ENCODE peak calls at places on chromosome 13, in five cellular contexts. K, U, E, V and T are unnamed samples.

GRCh38 chr13:83839158-83839557 is 43.1 kb downstream of the SLITRK1 start:
- DNase-seq in E (no peak), K (no peak), U (no peak), V (no peak), T (no peak)

GRCh38 chr13:98778749-98779148 is 26.3 kb upstream of the SLC15A1 start:
- DNase-seq in K (no peak), V (no peak), E (no peak), U (no peak), T (no peak)

GRCh38 chr13:100951031-100951430 is 276.4 kb upstream of the TMTC4 start:
- DNase-seq in U (no peak), E (no peak), V (no peak), K (no peak), T (no peak)

GRCh38 chr13:39263033-39263432 is 224.8 kb downstream of the NHLRC3 start:
- DNase-seq in U (no peak), V (peak; percentile 38), K (peak; percentile 23), E (peak; percentile 23), T (peak; percentile 17)

GRCh38 chr13:42102961-42103688 is 54.7 kb downstream of the DGKH start:
- DNase-seq in U (no peak), V (no peak), E (no peak), K (peak; percentile 57), T (no peak)

GRCh38 chr13:53198017-53198416 is 169.4 kb downstream of the OLFM4 start:
- DNase-seq in E (no peak), K (no peak), V (no peak), U (no peak), T (no peak)

GRCh38 chr13:69008503-69008902 is 1099.1 kb upstream of the ATXN8OS start:
- DNase-seq in V (no peak), U (no peak), K (no peak), E (no peak), T (no peak)

GRCh38 chr13:42107006-42107405 is 58.6 kb downstream of the DGKH start:
- DNase-seq in K (no peak), V (no peak), U (no peak), E (no peak), T (no peak)

GRCh38 chr13:75581874-75582640 is 32.5 kb downstream of the UCHL3 start:
- DNase-seq in E (no peak), V (no peak), U (no peak), K (peak; percentile 18), T (no peak)

GRCh38 chr13:98233127-98233526 is 56.1 kb upstream of the RNF113B start:
- DNase-seq in K (no peak), V (no peak), U (no peak), E (no peak), T (no peak)

GRCh38 chr13:113115363-113116205 is 7.0 kb upstream of the F10 start:
- DNase-seq in U (no peak), V (no peak), K (no peak), E (no peak), T (no peak)

GRCh38 chr13:109904218-109904617 is 117.8 kb upstream of the IRS2 start:
- DNase-seq in U (no peak), E (no peak), K (no peak), V (peak; percentile 18), T (no peak)

GRCh38 chr13:106998664-106999063 is 430.7 kb upstream of the ARGLU1 start:
- DNase-seq in E (no peak), K (no peak), V (no peak), U (no peak), T (no peak)

GRCh38 chr13:104799152-104799551 is 1732.9 kb upstream of the SLC10A2 start:
- DNase-seq in U (no peak), V (no peak), K (no peak), E (no peak), T (no peak)

GRCh38 chr13:57996717-57997116 is 365.2 kb downstream of the PCDH17 start:
- DNase-seq in U (no peak), V (no peak), K (no peak), E (no peak), T (no peak)

GRCh38 chr13:58119351-58119750 is 487.8 kb downstream of the PCDH17 start:
- DNase-seq in V (no peak), E (no peak), U (no peak), K (no peak), T (no peak)

GRCh38 chr13:110758195-110758594 is 44.7 kb downstream of the ING1 start:
- DNase-seq in V (no peak), K (peak; percentile 72), E (no peak), U (no peak), T (no peak)

GRCh38 chr13:55432814-55433213 is 1707.9 kb upstream of the PRR20A start:
- DNase-seq in U (no peak), E (no peak), K (no peak), V (no peak), T (no peak)

GRCh38 chr13:67951431-67951830 is 721.3 kb upstream of the PCDH9 start:
- DNase-seq in V (no peak), U (no peak), K (no peak), E (no peak), T (no peak)

GRCh38 chr13:113906566-113906965 is 42.7 kb upstream of the GAS6 start:
- DNase-seq in K (no peak), U (no peak), V (no peak), E (no peak), T (no peak)

GRCh38 chr13:94617389-94618000 is 15.8 kb downstream of the GPR180 start:
- DNase-seq in K (no peak), E (peak; percentile 21), V (no peak), U (no peak), T (no peak)

GRCh38 chr13:57933606-57934005 is 302.1 kb downstream of the PCDH17 start:
- DNase-seq in K (no peak), E (no peak), U (no peak), V (no peak), T (no peak)

GRCh38 chr13:114025432-114026127 is 51.7 kb upstream of the C13orf46 start:
- DNase-seq in U (no peak), V (peak; percentile 12), K (peak; percentile 78), E (no peak), T (no peak)

GRCh38 chr13:71316964-71317363 is 550.0 kb downstream of the DACH1 start:
- DNase-seq in K (no peak), U (no peak), V (no peak), E (no peak), T (no peak)

GRCh38 chr13:23724196-23724970 is 154.2 kb downstream of the TNFRSF19 start:
- DNase-seq in U (no peak), E (no peak), V (no peak), K (peak; percentile 71), T (no peak)

GRCh38 chr13:113356594-113356993 is 7.3 kb downstream of the GRTP1 start:
- DNase-seq in V (no peak), E (no peak), K (no peak), U (no peak), T (no peak)

GRCh38 chr13:20054586-20054985 is 96.1 kb downstream of the ZMYM2 start:
- DNase-seq in E (no peak), V (no peak), K (no peak), U (no peak), T (no peak)

GRCh38 chr13:97302611-97303010 is 80.5 kb downstream of the MBNL2 start:
- DNase-seq in V (no peak), K (no peak), U (no peak), E (no peak), T (no peak)

GRCh38 chr13:72696590-72696989 is 30.8 kb downstream of the MZT1 start:
- DNase-seq in U (no peak), K (peak; percentile 10), V (no peak), E (no peak), T (no peak)

GRCh38 chr13:65926750-65927171 is 1303.4 kb downstream of the PCDH9 start:
- DNase-seq in V (peak; percentile 3), K (no peak), E (peak; percentile 2), U (peak; percentile 29), T (peak; percentile 0)

GRCh38 chr13:76225815-76226489 is 589.8 kb downstream of the LMO7 start:
- DNase-seq in U (no peak), E (no peak), K (peak; percentile 90), V (no peak), T (no peak)

GRCh38 chr13:35855531-35856019 is 275.6 kb downstream of the DCLK1 start:
- DNase-seq in K (no peak), V (no peak), E (no peak), U (peak; percentile 89), T (peak; percentile 31)

GRCh38 chr13:101545521-101545920 is 93.0 kb downstream of the ITGBL1 start:
- DNase-seq in E (no peak), V (no peak), U (no peak), K (peak; percentile 61), T (no peak)

GRCh38 chr13:105597573-105597972 is 937.9 kb downstream of the EFNB2 start:
- DNase-seq in V (no peak), E (no peak), U (no peak), K (no peak), T (no peak)

GRCh38 chr13:101942038-101942437 is 459.8 kb downstream of the FGF14 start:
- DNase-seq in K (peak; percentile 16), U (no peak), V (no peak), E (peak; percentile 7), T (peak; percentile 15)

GRCh38 chr13:23656637-23657036 is 86.4 kb downstream of the TNFRSF19 start:
- DNase-seq in E (peak; percentile 45), K (peak; percentile 98), V (no peak), U (no peak), T (no peak)

DNA sequence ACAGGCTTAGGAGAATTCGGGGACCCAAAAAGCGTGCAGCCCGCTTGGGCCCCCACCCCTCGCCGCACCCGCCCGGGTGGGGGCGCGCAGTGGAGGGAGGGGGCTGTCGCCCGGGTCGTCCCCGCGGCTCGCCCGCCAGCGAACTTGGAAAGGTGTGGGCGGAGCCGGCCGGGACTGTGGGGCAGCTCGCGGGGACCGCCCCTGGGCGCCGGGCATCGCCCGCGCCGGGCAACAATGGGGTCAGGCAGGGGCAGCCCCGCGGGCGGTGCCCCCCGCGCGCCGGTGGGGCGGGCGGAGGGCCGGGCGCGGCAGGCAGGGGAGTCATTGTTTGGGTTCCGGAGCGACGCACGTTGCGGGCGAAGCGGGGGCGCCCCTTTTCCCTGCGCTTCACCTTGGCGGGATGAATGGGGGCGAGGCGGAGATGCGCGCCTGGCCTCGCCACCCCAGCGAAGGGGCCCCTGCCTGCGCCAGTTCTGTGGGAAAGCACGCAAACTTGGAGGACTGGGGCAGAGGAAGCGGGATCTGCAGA is 637 bp upstream of the KLF12 start:
- DNase-seq in U (no peak), E (no peak), V (peak; percentile 2), K (no peak), T (peak; percentile 31)
- TF ChIP-seq MAFK in U (no peak), E (no peak), V (no peak), K (no peak), T (no peak)

GRCh38 chr13:43786766-43787517 is at the start of gene ENOX1:
- DNase-seq in U (no peak), V (no peak), E (no peak), K (peak; percentile 74), T (peak; percentile 54)
- TF ChIP-seq MAFK in U (no peak), V (no peak), E (no peak), K (no peak), T (no peak)

DNA sequence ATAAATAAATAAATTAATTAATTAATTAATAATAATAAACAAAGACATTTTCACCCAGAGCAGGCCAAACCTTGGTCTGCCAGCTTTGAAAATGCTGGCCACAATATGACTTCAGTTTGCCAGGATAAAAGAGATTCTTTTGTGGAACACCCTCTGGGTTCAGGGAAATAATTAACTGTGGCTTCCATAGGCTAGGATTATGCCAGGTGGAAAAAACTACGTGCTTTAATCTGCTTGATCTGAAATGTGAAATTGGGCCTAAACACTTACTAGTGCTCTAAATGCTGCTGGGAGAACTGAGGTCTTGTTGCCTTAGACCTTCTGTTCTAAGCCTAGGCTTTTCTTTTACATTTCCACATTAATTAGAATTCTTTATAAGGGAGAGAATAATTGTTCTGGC is 650.0 kb downstream of the DIAPH3 start:
- DNase-seq in K (no peak), V (no peak), U (no peak), E (no peak), T (no peak)
- TF ChIP-seq MAFK in K (no peak), V (no peak), U (no peak), E (no peak), T (no peak)

GRCh38 chr13:26679411-26679810 is 81.2 kb downstream of the GPR12 start:
- DNase-seq in E (no peak), K (peak; percentile 81), U (no peak), V (no peak), T (no peak)
- TF ChIP-seq MAFK in E (no peak), K (no peak), U (no peak), V (no peak), T (no peak)